ENCODE peak calls at places on chromosomes 3 and 15, in six cellular contexts. F, H, V, T, A and Y are unnamed samples.

GRCh38 chr3:86937306-86937791 is 53.6 kb downstream of the VGLL3 start:
- DNase-seq in F (no peak), H (no peak), V (no peak), T (peak; percentile 65), A (no peak), Y (no peak)

GRCh38 chr3:44712455-44713075 is at the start of gene ZNF502:
- DNase-seq in F (peak; percentile 67), H (peak; percentile 85), V (peak; percentile 56), T (peak; percentile 78), A (peak; percentile 77), Y (peak; percentile 66)

GRCh38 chr3:96803860-96804259 is 10.5 kb upstream of the EPHA6 start:
- DNase-seq in F (no peak), H (no peak), V (no peak), T (no peak), A (no peak), Y (no peak)

GRCh38 chr15:72809329-72809728 is 25.8 kb upstream of the ADPGK start:
- DNase-seq in F (no peak), H (no peak), V (no peak), T (no peak), A (no peak), Y (no peak)

GRCh38 chr15:98294126-98294525 is 333.6 kb downstream of the ARRDC4 start:
- DNase-seq in F (no peak), H (no peak), V (no peak), T (no peak), A (no peak), Y (no peak)

GRCh38 chr15:66580643-66581042 is 14.8 kb upstream of the LCTL start:
- DNase-seq in F (no peak), H (no peak), V (no peak), T (peak; percentile 10), A (no peak), Y (no peak)

GRCh38 chr3:8932507-8932906 is 30.8 kb downstream of the RAD18 start:
- DNase-seq in F (no peak), H (no peak), V (no peak), T (no peak), A (no peak), Y (no peak)

GRCh38 chr15:77966540-77967290 is 110.8 kb downstream of the TBC1D2B start:
- DNase-seq in F (peak; percentile 49), H (no peak), V (peak; percentile 67), T (no peak), A (peak; percentile 56), Y (peak; percentile 38)

GRCh38 chr3:158330820-158331219 is 220.9 kb downstream of the RSRC1 start:
- DNase-seq in F (no peak), H (no peak), V (no peak), T (no peak), A (peak; percentile 48), Y (no peak)

GRCh38 chr15:31197497-31198414 is 96.2 kb upstream of the TRPM1 start:
- DNase-seq in F (peak; percentile 54), H (peak; percentile 54), V (peak; percentile 59), T (no peak), A (peak; percentile 50), Y (no peak)

GRCh38 chr3:114722530-114722929 is 424.6 kb downstream of the ZBTB20 start:
- DNase-seq in F (no peak), H (no peak), V (no peak), T (no peak), A (no peak), Y (no peak)

GRCh38 chr3:164927728-164928127 is 150.6 kb downstream of the SI start:
- DNase-seq in F (no peak), H (no peak), V (no peak), T (no peak), A (no peak), Y (no peak)

GRCh38 chr3:73037369-73037699 is 24.1 kb upstream of the EBLN2 start:
- DNase-seq in F (peak; percentile 10), H (no peak), V (no peak), T (no peak), A (peak; percentile 14), Y (no peak)

GRCh38 chr15:80093854-80094418 is 34.5 kb downstream of the ZFAND6 start:
- DNase-seq in F (peak; percentile 15), H (peak; percentile 53), V (no peak), T (no peak), A (peak; percentile 61), Y (no peak)

GRCh38 chr15:68252925-68253534 is 23.5 kb upstream of the CLN6 start:
- DNase-seq in F (peak; percentile 62), H (peak; percentile 37), V (peak; percentile 59), T (peak; percentile 81), A (peak; percentile 86), Y (peak; percentile 79)

GRCh38 chr3:47578119-47578630 is 490 bp downstream of the CSPG5 start:
- DNase-seq in F (peak; percentile 91), H (peak; percentile 36), V (peak; percentile 72), T (no peak), A (peak; percentile 22), Y (no peak)

GRCh38 chr3:30286811-30287210 is 319.6 kb upstream of the TGFBR2 start:
- DNase-seq in F (no peak), H (no peak), V (no peak), T (no peak), A (no peak), Y (no peak)

GRCh38 chr15:85094685-85095084 is 113.0 kb downstream of the PDE8A start:
- DNase-seq in F (no peak), H (no peak), V (no peak), T (no peak), A (no peak), Y (no peak)

GRCh38 chr15:64205202-64205601 is 42.4 kb upstream of the PPIB start:
- DNase-seq in F (peak; percentile 60), H (no peak), V (no peak), T (no peak), A (no peak), Y (no peak)

GRCh38 chr15:41194444-41194843 is 36.1 kb downstream of the EXD1 start:
- DNase-seq in F (no peak), H (no peak), V (no peak), T (no peak), A (no peak), Y (no peak)

GRCh38 chr3:187208159-187208558 is 10.9 kb downstream of the RTP1 start:
- DNase-seq in F (no peak), H (no peak), V (no peak), T (no peak), A (no peak), Y (no peak)

GRCh38 chr3:73611176-73611575 is 13.6 kb downstream of the PDZRN3 start:
- DNase-seq in F (no peak), H (no peak), V (no peak), T (no peak), A (no peak), Y (no peak)

GRCh38 chr3:159432721-159433300 is 555.8 kb upstream of the IL12A start:
- DNase-seq in F (no peak), H (no peak), V (no peak), T (no peak), A (no peak), Y (no peak)

GRCh38 chr3:178703268-178703975 is 167.2 kb downstream of the KCNMB2 start:
- DNase-seq in F (no peak), H (no peak), V (no peak), T (no peak), A (no peak), Y (no peak)

GRCh38 chr3:178699364-178699763 is 163.1 kb downstream of the KCNMB2 start:
- DNase-seq in F (no peak), H (no peak), V (no peak), T (no peak), A (no peak), Y (no peak)

DNA sequence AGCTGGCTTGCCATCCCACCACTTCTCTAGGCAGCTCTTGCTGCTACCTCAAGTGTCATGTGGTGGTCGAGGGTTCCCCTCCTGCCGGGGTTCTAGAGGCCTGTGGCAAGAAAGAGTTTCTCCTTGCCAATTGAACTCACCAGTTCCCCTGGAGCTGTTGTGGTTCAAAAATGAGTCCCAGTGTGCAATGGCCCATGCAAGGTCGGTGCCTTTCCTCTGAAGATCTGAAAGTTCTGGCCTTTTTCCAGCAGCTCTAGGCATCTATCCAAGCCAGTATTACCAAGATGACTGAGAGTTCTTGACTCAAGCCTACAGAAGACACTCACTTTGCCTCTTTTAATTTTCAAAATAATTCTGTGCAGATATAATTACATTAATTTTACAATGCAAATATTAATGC is 163.6 kb downstream of the KCNMB2 start:
- DNase-seq in F (no peak), H (no peak), V (no peak), T (no peak), A (no peak), Y (no peak)
- H3K9me3 ChIP-seq in F (no peaks in the 10 kb centered on the region), H (peaks cover 3% of the 10 kb centered on the region), V (no peaks in the 10 kb centered on the region), T (peaks cover 9% of the 10 kb centered on the region), A (no peaks in the 10 kb centered on the region), Y (no peaks in the 10 kb centered on the region)

DNA sequence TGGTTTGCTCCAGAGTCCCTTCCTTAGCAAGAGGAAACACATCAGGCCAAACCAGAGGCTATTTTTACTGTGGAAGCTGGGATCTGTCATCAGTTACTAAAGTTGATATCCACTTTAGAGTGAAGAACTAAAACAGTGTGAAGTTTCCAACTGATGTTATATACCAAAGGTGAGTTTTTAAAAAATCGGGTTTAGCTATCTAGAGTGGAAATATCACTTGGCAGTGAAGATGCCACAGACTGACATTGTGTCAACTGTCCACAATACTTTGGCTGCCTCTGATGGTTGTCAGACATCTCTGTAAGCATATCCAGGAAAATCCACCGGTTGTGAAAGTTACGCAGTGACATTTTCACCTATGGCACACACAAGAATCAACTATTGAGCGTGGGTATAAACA is 9.2 kb downstream of the ZIC1 start:
- DNase-seq in F (no peak), H (no peak), V (no peak), T (no peak), A (no peak), Y (no peak)
- H3K9me3 ChIP-seq in F (no peaks in the 10 kb centered on the region), H (peaks cover 13% of the 10 kb centered on the region), V (no peaks in the 10 kb centered on the region), T (peaks cover 4% of the 10 kb centered on the region), A (no peaks in the 10 kb centered on the region), Y (no peaks in the 10 kb centered on the region)

DNA sequence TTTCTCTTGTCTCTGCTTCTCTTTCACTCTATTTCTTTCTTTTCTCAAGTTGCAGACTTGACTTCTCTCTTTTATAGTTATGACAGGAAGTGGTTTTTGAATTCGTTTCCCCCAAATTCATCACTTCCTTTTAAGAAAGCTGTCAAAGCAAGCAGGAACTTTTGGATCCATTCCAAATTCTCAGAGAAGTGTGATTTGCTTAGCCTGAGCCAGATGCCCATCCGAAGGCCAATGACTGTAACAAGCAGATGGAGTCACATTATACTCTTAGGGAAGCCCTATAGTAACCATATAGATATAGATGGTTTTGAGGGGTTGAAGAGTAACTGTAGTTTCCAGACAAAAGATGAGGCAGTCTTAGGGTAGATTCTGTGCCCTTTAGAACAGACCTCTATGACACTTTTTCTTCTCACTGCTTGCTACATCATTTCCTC is 592.0 kb upstream of the KCNMB2 start:
- DNase-seq in F (no peak), H (no peak), V (no peak), T (no peak), A (peak; percentile 72), Y (no peak)
- H3K9me3 ChIP-seq in F (no peaks in the 10 kb centered on the region), H (no peaks in the 10 kb centered on the region), V (no peaks in the 10 kb centered on the region), T (no peaks in the 10 kb centered on the region), A (no peaks in the 10 kb centered on the region), Y (no peaks in the 10 kb centered on the region)

GRCh38 chr15:27774638-27775037 is 324.5 kb downstream of the OCA2 start:
- DNase-seq in F (no peak), H (no peak), V (no peak), T (no peak), A (no peak), Y (no peak)

GRCh38 chr15:27770769-27771554 is 328.2 kb downstream of the OCA2 start:
- DNase-seq in F (no peak), H (no peak), V (no peak), T (no peak), A (no peak), Y (no peak)

GRCh38 chr15:27774191-27774590 is 324.9 kb downstream of the OCA2 start:
- DNase-seq in F (no peak), H (no peak), V (no peak), T (no peak), A (no peak), Y (no peak)

GRCh38 chr15:27771892-27772291 is 327.2 kb downstream of the OCA2 start:
- DNase-seq in F (no peak), H (no peak), V (no peak), T (no peak), A (no peak), Y (no peak)

GRCh38 chr15:27776501-27776900 is 322.6 kb downstream of the OCA2 start:
- DNase-seq in F (no peak), H (no peak), V (no peak), T (no peak), A (no peak), Y (no peak)
- H3K9me3 ChIP-seq in F (no peaks in the 10 kb centered on the region), H (peaks cover 4% of the 10 kb centered on the region), V (no peaks in the 10 kb centered on the region), T (no peaks in the 10 kb centered on the region), A (peaks cover 45% of the 10 kb centered on the region), Y (peaks cover 36% of the 10 kb centered on the region)